ENCODE peak calls at places on chromosomes 3 and 15, in four cellular contexts. One of them, this sample, is unnamed.

GRCh38 chr15:94240486-94240885 is 9.1 kb downstream of the MCTP2 start:
- DNase-seq in endothelial cell: no peak
- DNase-seq in cardiac fibroblast: no peak
- DNase-seq in IMR-90: no peak
- DNase-seq in this sample: no peak

GRCh38 chr3:140736863-140737460 is 59.1 kb downstream of the TRIM42 start:
- DNase-seq in endothelial cell: peak
- DNase-seq in cardiac fibroblast: peak
- DNase-seq in IMR-90: no peak
- DNase-seq in this sample: peak

GRCh38 chr15:74213858-74214284 is 11.3 kb upstream of the STRA6 start:
- DNase-seq in endothelial cell: peak
- DNase-seq in cardiac fibroblast: no peak
- DNase-seq in IMR-90: no peak
- DNase-seq in this sample: no peak

GRCh38 chr3:124498891-124499290 is 231.4 kb upstream of the UMPS start:
- DNase-seq in endothelial cell: no peak
- DNase-seq in cardiac fibroblast: no peak
- DNase-seq in IMR-90: peak
- DNase-seq in this sample: no peak

GRCh38 chr15:65383456-65383855 is 5.7 kb upstream of the IGDCC3 start:
- DNase-seq in endothelial cell: no peak
- DNase-seq in cardiac fibroblast: no peak
- DNase-seq in IMR-90: no peak
- DNase-seq in this sample: no peak

GRCh38 chr3:112685435-112685834 is 44.5 kb upstream of the CCDC80 start:
- DNase-seq in endothelial cell: no peak
- DNase-seq in cardiac fibroblast: peak
- DNase-seq in IMR-90: peak
- DNase-seq in this sample: no peak

GRCh38 chr3:173644086-173645082 is 246.8 kb downstream of the NLGN1 start:
- DNase-seq in endothelial cell: no peak
- DNase-seq in cardiac fibroblast: no peak
- DNase-seq in IMR-90: no peak
- DNase-seq in this sample: no peak

GRCh38 chr15:78695046-78695671 is 54.1 kb upstream of the CHRNB4 start:
- DNase-seq in endothelial cell: no peak
- DNase-seq in cardiac fibroblast: no peak
- DNase-seq in IMR-90: no peak
- DNase-seq in this sample: no peak

GRCh38 chr3:48405343-48405881 is 24.5 kb downstream of the PLXNB1 start:
- DNase-seq in endothelial cell: no peak
- DNase-seq in cardiac fibroblast: no peak
- DNase-seq in IMR-90: no peak
- DNase-seq in this sample: no peak

GRCh38 chr3:32569540-32570425 is 875 bp downstream of the DYNC1LI1 start:
- DNase-seq in endothelial cell: peak
- DNase-seq in cardiac fibroblast: peak
- DNase-seq in IMR-90: peak
- DNase-seq in this sample: peak

GRCh38 chr3:137420198-137420995 is 343.7 kb upstream of the SOX14 start:
- DNase-seq in endothelial cell: no peak
- DNase-seq in cardiac fibroblast: no peak
- DNase-seq in IMR-90: no peak
- DNase-seq in this sample: no peak

GRCh38 chr3:16512435-16513140 is 911 bp downstream of the RFTN1 start:
- DNase-seq in endothelial cell: peak
- DNase-seq in cardiac fibroblast: peak
- DNase-seq in IMR-90: no peak
- DNase-seq in this sample: peak

GRCh38 chr15:98724017-98724416 is 75.7 kb downstream of the IGF1R start:
- DNase-seq in endothelial cell: no peak
- DNase-seq in cardiac fibroblast: no peak
- DNase-seq in IMR-90: no peak
- DNase-seq in this sample: no peak

GRCh38 chr3:112117826-112118571 is 15.0 kb downstream of the GCSAM start:
- DNase-seq in endothelial cell: peak
- DNase-seq in cardiac fibroblast: no peak
- DNase-seq in IMR-90: no peak
- DNase-seq in this sample: peak

GRCh38 chr3:126607214-126607908 is 47.6 kb downstream of the TXNRD3 start:
- DNase-seq in endothelial cell: no peak
- DNase-seq in cardiac fibroblast: peak
- DNase-seq in IMR-90: peak
- DNase-seq in this sample: peak

GRCh38 chr15:60916674-60917468 is 312.2 kb downstream of the RORA start:
- DNase-seq in endothelial cell: peak
- DNase-seq in cardiac fibroblast: peak
- DNase-seq in IMR-90: peak
- DNase-seq in this sample: peak

GRCh38 chr3:123416647-123417046 is 32.2 kb downstream of the ADCY5 start:
- DNase-seq in endothelial cell: no peak
- DNase-seq in cardiac fibroblast: no peak
- DNase-seq in IMR-90: no peak
- DNase-seq in this sample: no peak

GRCh38 chr3:130014526-130014925 is 40.0 kb downstream of the TRH start:
- DNase-seq in endothelial cell: no peak
- DNase-seq in cardiac fibroblast: peak
- DNase-seq in IMR-90: peak
- DNase-seq in this sample: no peak

GRCh38 chr3:176172430-176172954 is 1024.8 kb downstream of the TBL1XR1 start:
- DNase-seq in endothelial cell: no peak
- DNase-seq in cardiac fibroblast: no peak
- DNase-seq in IMR-90: no peak
- DNase-seq in this sample: no peak

GRCh38 chr3:85304360-85304964 is 345.7 kb downstream of the CADM2 start:
- DNase-seq in endothelial cell: no peak
- DNase-seq in cardiac fibroblast: peak
- DNase-seq in IMR-90: no peak
- DNase-seq in this sample: no peak

This sample was measured in OCI-M1.